ENCODE peak calls at places on chromosomes 12 and 14, in seven cellular contexts. D is activated T-cell treated with anti-CD3 and anti-CD28 coated beads for 48 hours, T is Caco-2, Y is skeletal muscle cell, S is ascending aorta, B is NCI-H524 treated with DMSO at 0.1 percent for 48 hours, K is MCF 10A. W is an unnamed sample.

GRCh38 chr12:46386360-46386867 is 13.8 kb upstream of the SLC38A2 start:
- DNase-seq in Y (peak; percentile 95), S (no peak), D (no peak), K (peak; percentile 89), B (no peak), T (no peak), W (peak; percentile 98)

GRCh38 chr14:77991128-77991772 is 178.9 kb upstream of the NRXN3 start:
- DNase-seq in T (no peak), Y (no peak), K (no peak), S (no peak), B (no peak), D (no peak), W (no peak)

GRCh38 chr12:97989366-97989940 is 525.9 kb upstream of the TMPO start:
- DNase-seq in D (no peak), Y (no peak), B (no peak), S (no peak), K (no peak), T (no peak), W (no peak)

GRCh38 chr12:56257071-56257470 is 1.1 kb downstream of the ANKRD52 start:
- DNase-seq in K (no peak), Y (no peak), S (no peak), T (no peak), B (no peak), D (no peak), W (no peak)

GRCh38 chr14:74240794-74241610 is 1.8 kb downstream of the VSX2 start:
- DNase-seq in B (no peak), K (no peak), S (no peak), T (no peak), D (no peak), Y (no peak), W (no peak)

GRCh38 chr12:108856428-108857157 is 790 bp downstream of the SSH1 start:
- DNase-seq in T (no peak), Y (peak; percentile 47), S (peak; percentile 59), K (peak; percentile 69), B (no peak), D (peak; percentile 52), W (no peak)

GRCh38 chr12:68440068-68440581 is 108.0 kb upstream of the MDM1 start:
- DNase-seq in D (no peak), B (no peak), Y (no peak), T (no peak), K (peak; percentile 18), S (no peak), W (no peak)

GRCh38 chr12:96989916-96990315 is 82.9 kb downstream of the NEDD1 start:
- DNase-seq in K (peak; percentile 41), Y (no peak), T (peak; percentile 54), S (no peak), D (no peak), B (peak; percentile 5), W (no peak)

GRCh38 chr12:118082161-118082560 is 21.2 kb upstream of the WSB2 start:
- DNase-seq in D (no peak), B (no peak), T (no peak), S (no peak), Y (no peak), K (no peak), W (no peak)

GRCh38 chr12:49865782-49866135 is 22.9 kb upstream of the BCDIN3D start:
- DNase-seq in T (no peak), D (no peak), Y (no peak), S (no peak), B (no peak), K (no peak), W (no peak)

GRCh38 chr14:99479903-99480855 is 480 bp downstream of the SETD3 start:
- DNase-seq in T (peak; percentile 43), S (peak; percentile 10), D (peak; percentile 22), Y (peak; percentile 27), B (no peak), K (peak; percentile 51), W (peak; percentile 14)

W was measured in AG04449.